ENCODE peak calls at places on chromosomes 6 and 20, in six cellular contexts. One of them, this sample, is unnamed.

GRCh38 chr20:47205577-47206123 is 150.8 kb downstream of the ZMYND8 start:
- DNase-seq in fibroblast of lung: peak
- DNase-seq in WTC11: peak
- DNase-seq in AG10803: peak
- DNase-seq in T47D: peak
- DNase-seq in stimulated activated CD8-positive, alpha-beta memory T cell treated with anti-CD3 and anti-CD28 coated beads, Interleukin-2, amount 100 ng/mL, for 48 hours: no peak
- DNase-seq in this sample: no peak

GRCh38 chr6:92538926-92539325 is 880.4 kb downstream of the EPHA7 start:
- DNase-seq in WTC11: no peak
- DNase-seq in AG10803: no peak
- DNase-seq in fibroblast of lung: no peak
- DNase-seq in T47D: no peak
- DNase-seq in stimulated activated CD8-positive, alpha-beta memory T cell treated with anti-CD3 and anti-CD28 coated beads, Interleukin-2, amount 100 ng/mL, for 48 hours: no peak
- DNase-seq in this sample: no peak

GRCh38 chr6:152750694-152751093 is at the start of gene VIP:
- DNase-seq in fibroblast of lung: peak
- DNase-seq in stimulated activated CD8-positive, alpha-beta memory T cell treated with anti-CD3 and anti-CD28 coated beads, Interleukin-2, amount 100 ng/mL, for 48 hours: no peak
- DNase-seq in T47D: peak
- DNase-seq in AG10803: peak
- DNase-seq in WTC11: peak
- DNase-seq in this sample: no peak

GRCh38 chr6:506508-506907 is 115.0 kb downstream of the IRF4 start:
- DNase-seq in WTC11: no peak
- DNase-seq in fibroblast of lung: no peak
- DNase-seq in stimulated activated CD8-positive, alpha-beta memory T cell treated with anti-CD3 and anti-CD28 coated beads, Interleukin-2, amount 100 ng/mL, for 48 hours: no peak
- DNase-seq in AG10803: no peak
- DNase-seq in T47D: no peak
- DNase-seq in this sample: no peak

GRCh38 chr6:23498013-23498412 is 628.0 kb upstream of the NRSN1 start:
- DNase-seq in AG10803: peak
- DNase-seq in WTC11: no peak
- DNase-seq in T47D: no peak
- DNase-seq in fibroblast of lung: peak
- DNase-seq in stimulated activated CD8-positive, alpha-beta memory T cell treated with anti-CD3 and anti-CD28 coated beads, Interleukin-2, amount 100 ng/mL, for 48 hours: no peak
- DNase-seq in this sample: no peak

GRCh38 chr6:150263765-150264415 is 104.9 kb upstream of the IYD start:
- DNase-seq in fibroblast of lung: no peak
- DNase-seq in AG10803: no peak
- DNase-seq in T47D: no peak
- DNase-seq in WTC11: no peak
- DNase-seq in stimulated activated CD8-positive, alpha-beta memory T cell treated with anti-CD3 and anti-CD28 coated beads, Interleukin-2, amount 100 ng/mL, for 48 hours: no peak
- DNase-seq in this sample: no peak

GRCh38 chr20:57288676-57289075 is 22.2 kb upstream of the BMP7 start:
- DNase-seq in T47D: no peak
- DNase-seq in stimulated activated CD8-positive, alpha-beta memory T cell treated with anti-CD3 and anti-CD28 coated beads, Interleukin-2, amount 100 ng/mL, for 48 hours: no peak
- DNase-seq in fibroblast of lung: no peak
- DNase-seq in AG10803: no peak
- DNase-seq in WTC11: no peak
- DNase-seq in this sample: no peak

GRCh38 chr6:18307006-18307405 is 42.7 kb upstream of the DEK start:
- DNase-seq in T47D: no peak
- DNase-seq in fibroblast of lung: peak
- DNase-seq in WTC11: no peak
- DNase-seq in stimulated activated CD8-positive, alpha-beta memory T cell treated with anti-CD3 and anti-CD28 coated beads, Interleukin-2, amount 100 ng/mL, for 48 hours: no peak
- DNase-seq in AG10803: peak
- DNase-seq in this sample: peak

GRCh38 chr6:89385846-89386245 is 26.2 kb downstream of the RRAGD start:
- DNase-seq in WTC11: no peak
- DNase-seq in T47D: no peak
- DNase-seq in stimulated activated CD8-positive, alpha-beta memory T cell treated with anti-CD3 and anti-CD28 coated beads, Interleukin-2, amount 100 ng/mL, for 48 hours: no peak
- DNase-seq in fibroblast of lung: no peak
- DNase-seq in AG10803: no peak
- DNase-seq in this sample: no peak

GRCh38 chr6:107113460-107114212 is 1.7 kb downstream of the BEND3 start:
- DNase-seq in fibroblast of lung: no peak
- DNase-seq in WTC11: no peak
- DNase-seq in AG10803: no peak
- DNase-seq in T47D: no peak
- DNase-seq in stimulated activated CD8-positive, alpha-beta memory T cell treated with anti-CD3 and anti-CD28 coated beads, Interleukin-2, amount 100 ng/mL, for 48 hours: no peak
- DNase-seq in this sample: no peak

GRCh38 chr20:51156041-51156795 is 133.3 kb upstream of the KCNG1 start:
- DNase-seq in stimulated activated CD8-positive, alpha-beta memory T cell treated with anti-CD3 and anti-CD28 coated beads, Interleukin-2, amount 100 ng/mL, for 48 hours: no peak
- DNase-seq in fibroblast of lung: peak
- DNase-seq in WTC11: no peak
- DNase-seq in T47D: no peak
- DNase-seq in AG10803: peak
- DNase-seq in this sample: no peak

GRCh38 chr6:165611294-165611693 is 51.7 kb downstream of the PDE10A start:
- DNase-seq in fibroblast of lung: no peak
- DNase-seq in WTC11: no peak
- DNase-seq in stimulated activated CD8-positive, alpha-beta memory T cell treated with anti-CD3 and anti-CD28 coated beads, Interleukin-2, amount 100 ng/mL, for 48 hours: no peak
- DNase-seq in T47D: no peak
- DNase-seq in AG10803: no peak
- DNase-seq in this sample: no peak

GRCh38 chr6:150599199-150600002 is at the start of gene PLEKHG1:
- DNase-seq in T47D: peak
- DNase-seq in fibroblast of lung: peak
- DNase-seq in AG10803: peak
- DNase-seq in WTC11: peak
- DNase-seq in stimulated activated CD8-positive, alpha-beta memory T cell treated with anti-CD3 and anti-CD28 coated beads, Interleukin-2, amount 100 ng/mL, for 48 hours: peak
- DNase-seq in this sample: no peak

GRCh38 chr6:110590821-110591351 is 114.5 kb upstream of the SLC22A16 start:
- DNase-seq in AG10803: peak
- DNase-seq in stimulated activated CD8-positive, alpha-beta memory T cell treated with anti-CD3 and anti-CD28 coated beads, Interleukin-2, amount 100 ng/mL, for 48 hours: peak
- DNase-seq in fibroblast of lung: peak
- DNase-seq in T47D: no peak
- DNase-seq in WTC11: no peak
- DNase-seq in this sample: no peak

GRCh38 chr6:83615025-83615999 is 93.6 kb downstream of the SNAP91 start:
- DNase-seq in fibroblast of lung: peak
- DNase-seq in WTC11: no peak
- DNase-seq in T47D: peak
- DNase-seq in AG10803: peak
- DNase-seq in stimulated activated CD8-positive, alpha-beta memory T cell treated with anti-CD3 and anti-CD28 coated beads, Interleukin-2, amount 100 ng/mL, for 48 hours: no peak
- DNase-seq in this sample: peak

GRCh38 chr20:32448306-32449056 is 90.3 kb downstream of the ASXL1 start:
- DNase-seq in stimulated activated CD8-positive, alpha-beta memory T cell treated with anti-CD3 and anti-CD28 coated beads, Interleukin-2, amount 100 ng/mL, for 48 hours: no peak
- DNase-seq in fibroblast of lung: no peak
- DNase-seq in AG10803: no peak
- DNase-seq in WTC11: peak
- DNase-seq in T47D: no peak
- DNase-seq in this sample: no peak

GRCh38 chr6:20102674-20103073 is 109.6 kb downstream of the MBOAT1 start:
- DNase-seq in T47D: no peak
- DNase-seq in WTC11: no peak
- DNase-seq in fibroblast of lung: no peak
- DNase-seq in AG10803: no peak
- DNase-seq in stimulated activated CD8-positive, alpha-beta memory T cell treated with anti-CD3 and anti-CD28 coated beads, Interleukin-2, amount 100 ng/mL, for 48 hours: no peak
- DNase-seq in this sample: no peak

GRCh38 chr20:64210661-64211369 is 44.7 kb upstream of the PCMTD2 start:
- DNase-seq in fibroblast of lung: no peak
- DNase-seq in AG10803: no peak
- DNase-seq in stimulated activated CD8-positive, alpha-beta memory T cell treated with anti-CD3 and anti-CD28 coated beads, Interleukin-2, amount 100 ng/mL, for 48 hours: no peak
- DNase-seq in T47D: no peak
- DNase-seq in WTC11: no peak
- DNase-seq in this sample: no peak

GRCh38 chr20:58173930-58174707 is 54.3 kb downstream of the ANKRD60 start:
- DNase-seq in T47D: no peak
- DNase-seq in AG10803: peak
- DNase-seq in WTC11: no peak
- DNase-seq in stimulated activated CD8-positive, alpha-beta memory T cell treated with anti-CD3 and anti-CD28 coated beads, Interleukin-2, amount 100 ng/mL, for 48 hours: no peak
- DNase-seq in fibroblast of lung: no peak
- DNase-seq in this sample: no peak

GRCh38 chr6:12266571-12266970 is 23.6 kb upstream of the EDN1 start:
- DNase-seq in WTC11: no peak
- DNase-seq in stimulated activated CD8-positive, alpha-beta memory T cell treated with anti-CD3 and anti-CD28 coated beads, Interleukin-2, amount 100 ng/mL, for 48 hours: no peak
- DNase-seq in fibroblast of lung: peak
- DNase-seq in T47D: no peak
- DNase-seq in AG10803: peak
- DNase-seq in this sample: peak

GRCh38 chr6:132673376-132674094 is 14.6 kb upstream of the TAAR1 start:
- DNase-seq in fibroblast of lung: no peak
- DNase-seq in WTC11: no peak
- DNase-seq in stimulated activated CD8-positive, alpha-beta memory T cell treated with anti-CD3 and anti-CD28 coated beads, Interleukin-2, amount 100 ng/mL, for 48 hours: no peak
- DNase-seq in AG10803: no peak
- DNase-seq in T47D: no peak
- DNase-seq in this sample: no peak

GRCh38 chr6:157403684-157404051 is 22.7 kb downstream of the ZDHHC14 start:
- DNase-seq in fibroblast of lung: no peak
- DNase-seq in AG10803: no peak
- DNase-seq in stimulated activated CD8-positive, alpha-beta memory T cell treated with anti-CD3 and anti-CD28 coated beads, Interleukin-2, amount 100 ng/mL, for 48 hours: no peak
- DNase-seq in WTC11: no peak
- DNase-seq in T47D: no peak
- DNase-seq in this sample: no peak

GRCh38 chr20:2237059-2237458 is 58.7 kb upstream of the TGM3 start:
- DNase-seq in T47D: no peak
- DNase-seq in WTC11: peak
- DNase-seq in fibroblast of lung: peak
- DNase-seq in AG10803: peak
- DNase-seq in stimulated activated CD8-positive, alpha-beta memory T cell treated with anti-CD3 and anti-CD28 coated beads, Interleukin-2, amount 100 ng/mL, for 48 hours: no peak
- DNase-seq in this sample: peak

GRCh38 chr6:105733556-105734162 is 330.8 kb upstream of the PREP start:
- DNase-seq in WTC11: no peak
- DNase-seq in T47D: no peak
- DNase-seq in stimulated activated CD8-positive, alpha-beta memory T cell treated with anti-CD3 and anti-CD28 coated beads, Interleukin-2, amount 100 ng/mL, for 48 hours: no peak
- DNase-seq in AG10803: peak
- DNase-seq in fibroblast of lung: peak
- DNase-seq in this sample: no peak

GRCh38 chr6:137910424-137910834 is 43.4 kb downstream of the TNFAIP3 start:
- DNase-seq in T47D: no peak
- DNase-seq in fibroblast of lung: peak
- DNase-seq in AG10803: peak
- DNase-seq in WTC11: no peak
- DNase-seq in stimulated activated CD8-positive, alpha-beta memory T cell treated with anti-CD3 and anti-CD28 coated beads, Interleukin-2, amount 100 ng/mL, for 48 hours: no peak
- DNase-seq in this sample: no peak

GRCh38 chr6:42138630-42139619 is 3.5 kb downstream of the C6orf132 start:
- DNase-seq in WTC11: no peak
- DNase-seq in T47D: peak
- DNase-seq in AG10803: no peak
- DNase-seq in stimulated activated CD8-positive, alpha-beta memory T cell treated with anti-CD3 and anti-CD28 coated beads, Interleukin-2, amount 100 ng/mL, for 48 hours: no peak
- DNase-seq in fibroblast of lung: peak
- DNase-seq in this sample: no peak

GRCh38 chr6:131061771-131062160 is 1.3 kb downstream of the EPB41L2 start:
- DNase-seq in WTC11: no peak
- DNase-seq in T47D: no peak
- DNase-seq in AG10803: no peak
- DNase-seq in stimulated activated CD8-positive, alpha-beta memory T cell treated with anti-CD3 and anti-CD28 coated beads, Interleukin-2, amount 100 ng/mL, for 48 hours: no peak
- DNase-seq in fibroblast of lung: no peak
- DNase-seq in this sample: no peak

GRCh38 chr6:113882341-113882740 is 25.2 kb downstream of the MARCKS start:
- DNase-seq in fibroblast of lung: no peak
- DNase-seq in WTC11: no peak
- DNase-seq in T47D: no peak
- DNase-seq in stimulated activated CD8-positive, alpha-beta memory T cell treated with anti-CD3 and anti-CD28 coated beads, Interleukin-2, amount 100 ng/mL, for 48 hours: no peak
- DNase-seq in AG10803: no peak
- DNase-seq in this sample: no peak

GRCh38 chr6:81166770-81167169 is 585.7 kb downstream of the TENT5A start:
- DNase-seq in WTC11: no peak
- DNase-seq in T47D: no peak
- DNase-seq in fibroblast of lung: peak
- DNase-seq in stimulated activated CD8-positive, alpha-beta memory T cell treated with anti-CD3 and anti-CD28 coated beads, Interleukin-2, amount 100 ng/mL, for 48 hours: no peak
- DNase-seq in AG10803: peak
- DNase-seq in this sample: no peak

GRCh38 chr6:81766482-81767069 is 14.1 kb upstream of the TENT5A start:
- DNase-seq in AG10803: peak
- DNase-seq in stimulated activated CD8-positive, alpha-beta memory T cell treated with anti-CD3 and anti-CD28 coated beads, Interleukin-2, amount 100 ng/mL, for 48 hours: no peak
- DNase-seq in WTC11: no peak
- DNase-seq in fibroblast of lung: peak
- DNase-seq in T47D: no peak
- DNase-seq in this sample: peak

GRCh38 chr20:63734111-63734945 is 2.1 kb upstream of the LIME1 start:
- DNase-seq in fibroblast of lung: no peak
- DNase-seq in WTC11: no peak
- DNase-seq in stimulated activated CD8-positive, alpha-beta memory T cell treated with anti-CD3 and anti-CD28 coated beads, Interleukin-2, amount 100 ng/mL, for 48 hours: no peak
- DNase-seq in AG10803: no peak
- DNase-seq in T47D: no peak
- DNase-seq in this sample: no peak